ENCODE peak calls at places on chromosomes 5 and 9, in eight cellular contexts. M is A549, I is nucleus accumbens, S is GM12892, G is head of caudate nucleus, B is lower leg skin, P is posterior vena cava, U is heart right ventricle. R is an unnamed sample.

GRCh38 chr5:88979244-88979643 is 96.3 kb upstream of the MEF2C start:
- DNase-seq in P (no peak), G (no peak), B (no peak), I (no peak), U (no peak), S (no peak), M (no peak), R (no peak)

GRCh38 chr9:3903906-3904305 is 378.1 kb upstream of the RFX3 start:
- DNase-seq in P (no peak), G (no peak), I (no peak), U (no peak), B (no peak), S (no peak), M (no peak), R (no peak)

GRCh38 chr5:8060235-8061139 is 191.5 kb downstream of the MTRR start:
- DNase-seq in G (no peak), I (peak; percentile 20), U (no peak), B (no peak), P (no peak), S (no peak), M (no peak), R (no peak)

GRCh38 chr5:67196537-67197059 is at the start of gene CD180:
- DNase-seq in P (no peak), S (no peak), M (no peak), G (no peak), U (peak; percentile 37), I (peak; percentile 76), B (no peak), R (peak; percentile 91)

GRCh38 chr9:126952180-126952960 is 37.8 kb downstream of the RALGPS1 start:
- DNase-seq in S (no peak), U (no peak), G (no peak), M (no peak), B (no peak), I (no peak), P (no peak), R (no peak)

GRCh38 chr9:114033397-114034103 is 44.5 kb downstream of the AMBP start:
- DNase-seq in I (peak; percentile 3), S (no peak), B (peak; percentile 81), P (peak; percentile 78), G (peak; percentile 29), M (peak; percentile 13), U (no peak), R (no peak)

GRCh38 chr9:133737071-133737773 is 930 bp downstream of the SARDH start:
- DNase-seq in S (no peak), U (no peak), B (peak; percentile 80), P (peak; percentile 68), M (no peak), G (no peak), I (no peak), R (no peak)

GRCh38 chr5:147560982-147561381 is 51.1 kb upstream of the DPYSL3 start:
- DNase-seq in U (no peak), P (no peak), B (no peak), M (no peak), I (no peak), G (no peak), S (no peak), R (no peak)

GRCh38 chr5:129065721-129066120 is 28.8 kb upstream of the ISOC1 start:
- DNase-seq in G (no peak), I (no peak), P (no peak), S (no peak), M (no peak), B (no peak), U (no peak), R (no peak)

GRCh38 chr5:93870649-93871048 is 129.2 kb upstream of the POU5F2 start:
- DNase-seq in U (no peak), P (no peak), I (no peak), M (no peak), S (no peak), B (no peak), G (no peak), R (no peak)

GRCh38 chr9:89807682-89808075 is 202.9 kb downstream of the GADD45G start:
- DNase-seq in S (no peak), M (no peak), B (peak; percentile 4), I (no peak), P (no peak), G (no peak), U (no peak), R (no peak)

GRCh38 chr9:1366300-1366699 is 316.1 kb downstream of the DMRT2 start:
- DNase-seq in S (no peak), G (no peak), M (no peak), I (no peak), P (no peak), B (no peak), U (no peak), R (no peak)

GRCh38 chr9:129612123-129612522 is 8.8 kb downstream of the C9orf50 start:
- DNase-seq in M (no peak), U (no peak), G (no peak), S (no peak), B (no peak), P (no peak), I (no peak), R (no peak)

GRCh38 chr9:1768561-1768960 is 246.6 kb upstream of the SMARCA2 start:
- DNase-seq in B (no peak), P (no peak), U (no peak), I (no peak), M (no peak), S (no peak), G (no peak), R (no peak)

GRCh38 chr9:20621553-20622329 is 558 bp downstream of the MLLT3 start:
- DNase-seq in B (peak; percentile 92), I (peak; percentile 86), S (peak; percentile 32), G (peak; percentile 83), U (peak; percentile 84), M (peak; percentile 86), P (peak; percentile 91), R (peak; percentile 85)

GRCh38 chr9:124629600-124629999 is 122.4 kb upstream of the NR5A1 start:
- DNase-seq in U (no peak), M (no peak), G (no peak), P (no peak), S (no peak), B (no peak), I (no peak), R (no peak)

GRCh38 chr9:27437652-27438373 is 86.3 kb upstream of the IFNK start:
- DNase-seq in M (no peak), B (no peak), P (no peak), U (no peak), S (no peak), G (no peak), I (no peak), R (no peak)

GRCh38 chr9:107389617-107390071 is 99.9 kb downstream of the KLF4 start:
- DNase-seq in S (no peak), U (peak; percentile 20), P (no peak), I (no peak), M (peak; percentile 13), G (no peak), B (peak; percentile 88), R (no peak)

GRCh38 chr5:969421-969839 is 39.2 kb upstream of the NKD2 start:
- DNase-seq in B (peak; percentile 83), I (no peak), U (no peak), S (no peak), M (no peak), P (peak; percentile 84), G (no peak), R (no peak)

GRCh38 chr5:4068171-4068570 is 472.5 kb downstream of the IRX1 start:
- DNase-seq in U (no peak), S (no peak), P (no peak), I (no peak), M (no peak), B (no peak), G (no peak), R (no peak)

GRCh38 chr5:80125962-80126480 is 90.9 kb downstream of the THBS4 start:
- DNase-seq in U (no peak), M (no peak), I (no peak), P (no peak), S (no peak), G (no peak), B (no peak), R (peak; percentile 34)

GRCh38 chr5:35990941-35991592 is at the start of gene UGT3A1:
- DNase-seq in U (no peak), M (no peak), I (no peak), B (no peak), P (no peak), S (no peak), G (no peak), R (no peak)

GRCh38 chr5:176402684-176403083 is 13.7 kb downstream of the CLTB start:
- DNase-seq in G (no peak), M (no peak), S (no peak), B (peak; percentile 72), U (no peak), P (no peak), I (no peak), R (no peak)

GRCh38 chr9:72952914-72953313 is at the start of gene ALDH1A1:
- DNase-seq in S (no peak), P (no peak), U (no peak), I (no peak), B (peak; percentile 81), M (peak; percentile 91), G (no peak), R (no peak)

GRCh38 chr5:75028090-75028489 is 24.3 kb downstream of the GCNT4 start:
- DNase-seq in P (no peak), I (no peak), B (no peak), S (no peak), U (no peak), G (no peak), M (no peak), R (no peak)

GRCh38 chr5:120684749-120685415 is 220.8 kb downstream of the PRR16 start:
- DNase-seq in G (no peak), P (no peak), B (no peak), I (no peak), M (peak; percentile 9), U (no peak), S (no peak), R (no peak)

GRCh38 chr9:120934271-120934670 is 7.7 kb upstream of the TRAF1 start:
- DNase-seq in B (no peak), U (no peak), S (no peak), M (no peak), P (no peak), I (no peak), G (no peak), R (no peak)

GRCh38 chr5:123367739-123368138 is 55.5 kb downstream of the CEP120 start:
- DNase-seq in M (peak; percentile 2), B (no peak), U (no peak), S (no peak), G (no peak), I (no peak), P (no peak), R (no peak)

GRCh38 chr9:128921881-128922763 is 1.3 kb downstream of the PHYHD1 start:
- DNase-seq in U (peak; percentile 64), I (no peak), S (no peak), B (no peak), G (no peak), P (no peak), M (no peak), R (no peak)

GRCh38 chr5:134813407-134813806 is 32.4 kb upstream of the C5orf24 start:
- DNase-seq in P (no peak), M (no peak), I (no peak), U (no peak), G (no peak), B (no peak), S (no peak), R (no peak)

GRCh38 chr5:94802450-94802849 is 184.0 kb downstream of the SLF1 start:
- DNase-seq in M (no peak), I (no peak), P (no peak), G (no peak), B (no peak), U (no peak), S (no peak), R (no peak)

GRCh38 chr5:74761241-74761640 is 5.7 kb downstream of the GFM2 start:
- DNase-seq in S (no peak), I (no peak), B (no peak), M (no peak), P (no peak), U (no peak), G (no peak), R (no peak)

GRCh38 chr5:59584858-59585846 is 308.4 kb downstream of the PDE4D start:
- DNase-seq in G (peak; percentile 11), B (no peak), U (no peak), I (peak; percentile 33), P (no peak), M (no peak), S (no peak), R (no peak)

GRCh38 chr5:14807471-14807870 is 64.1 kb downstream of the ANKH start:
- DNase-seq in M (no peak), P (no peak), U (no peak), B (no peak), G (no peak), S (no peak), I (no peak), R (no peak)

R was measured in putamen.